ENCODE peak calls at places on chromosome 1, in seven cellular contexts. L is mesendoderm, R is IMR-90, I is H1, W is neuronal stem cell, O is mesenchymal stem cell, Z is H9. V is an unnamed sample.

GRCh38 chr1:156464335-156464734 is 36.2 kb downstream of the MEF2D start:
- DNase-seq in L (no peak), R (peak; percentile 34), I (no peak), W (no peak), O (no peak), Z (no peak), V (no peak)

GRCh38 chr1:156115514-156116374 is 1.2 kb downstream of the LMNA start:
- DNase-seq in L (peak; percentile 81), R (peak; percentile 65), I (no peak), W (no peak), O (peak; percentile 69), Z (peak; percentile 68), V (peak; percentile 59)

GRCh38 chr1:6497215-6497866 is 5.9 kb upstream of the PLEKHG5 start:
- DNase-seq in L (peak; percentile 70), R (no peak), I (no peak), W (peak; percentile 71), O (peak; percentile 52), Z (peak; percentile 71), V (peak; percentile 75)

GRCh38 chr1:205360166-205360565 is 3.4 kb upstream of the KLHDC8A start:
- DNase-seq in L (no peak), R (no peak), I (no peak), W (peak; percentile 73), O (no peak), Z (no peak), V (no peak)

GRCh38 chr1:54543729-54544496 is 4.1 kb upstream of the ACOT11 start:
- DNase-seq in L (no peak), R (peak; percentile 84), I (no peak), W (no peak), O (peak; percentile 72), Z (no peak), V (peak; percentile 55)

GRCh38 chr1:157944666-157945280 is 48.7 kb upstream of the KIRREL1 start:
- DNase-seq in L (no peak), R (no peak), I (no peak), W (no peak), O (no peak), Z (no peak), V (no peak)

GRCh38 chr1:179230251-179230650 is 774 bp upstream of the ABL2 start:
- DNase-seq in L (no peak), R (peak; percentile 86), I (no peak), W (no peak), O (peak; percentile 75), Z (no peak), V (no peak)

GRCh38 chr1:99619583-99619982 is 26.3 kb upstream of the PALMD start:
- DNase-seq in L (no peak), R (no peak), I (no peak), W (no peak), O (no peak), Z (no peak), V (no peak)

GRCh38 chr1:203045821-203046594 is 19.7 kb downstream of the PPFIA4 start:
- DNase-seq in L (no peak), R (peak; percentile 35), I (no peak), W (no peak), O (no peak), Z (no peak), V (no peak)

GRCh38 chr1:84571150-84571535 is 3.1 kb downstream of the CTBS start:
- DNase-seq in L (no peak), R (peak; percentile 51), I (no peak), W (no peak), O (peak; percentile 20), Z (no peak), V (no peak)

GRCh38 chr1:112092656-112093371 is 103.3 kb upstream of the KCND3 start:
- DNase-seq in L (peak; percentile 58), R (no peak), I (no peak), W (no peak), O (no peak), Z (peak; percentile 32), V (no peak)
- H4K8ac ChIP-seq in L (no peak overlapping the region), R (no peak overlapping the region), I (no peak overlapping the region), W (no peak overlapping the region), O (no peak overlapping the region), Z (no peak overlapping the region), V (no peak overlapping the region)

GRCh38 chr1:9671377-9672140 is 20.0 kb downstream of the PIK3CD start:
- DNase-seq in L (no peak), R (peak; percentile 84), I (no peak), W (no peak), O (no peak), Z (no peak), V (no peak)
- H3K9ac ChIP-seq in L (no peak overlapping the region), R (no peak overlapping the region), I (no peak overlapping the region), W (no peak overlapping the region), O (no peak overlapping the region), Z (no peak overlapping the region), V (no peak overlapping the region)

GRCh38 chr1:184791199-184791935 is 36.7 kb upstream of the EDEM3 start:
- DNase-seq in L (no peak), R (peak; percentile 77), I (no peak), W (no peak), O (peak; percentile 66), Z (no peak), V (no peak)
- H3K4me1 ChIP-seq in L (no peaks in the 10 kb centered on the region), R (peaks cover 9% of the 10 kb centered on the region), I (no peaks in the 10 kb centered on the region), W (no peaks in the 10 kb centered on the region), O (peaks cover 5% of the 10 kb centered on the region), Z (no peaks in the 10 kb centered on the region), V (peaks cover 3% of the 10 kb centered on the region)

DNA sequence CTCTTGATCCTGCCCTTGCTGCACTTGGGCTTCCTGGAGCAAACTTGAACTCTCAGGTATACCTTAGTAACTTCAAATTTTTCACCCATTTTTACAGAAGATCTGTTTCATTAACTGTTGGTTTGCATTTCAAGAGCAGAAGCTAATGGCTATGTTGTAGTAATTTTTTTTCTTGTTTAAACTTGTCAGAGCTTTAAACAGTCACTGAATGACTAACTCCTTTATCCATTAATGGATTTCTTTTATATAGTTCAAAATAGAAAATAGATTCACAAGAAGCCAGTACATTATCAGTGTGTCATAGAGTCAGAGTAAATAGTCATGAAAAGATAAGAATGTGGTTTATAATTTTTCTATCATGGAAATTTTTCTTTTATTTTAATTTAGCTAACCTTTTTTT is 13.6 kb downstream of the SRSF11 start:
- DNase-seq in L (no peak), R (no peak), I (no peak), W (no peak), O (no peak), Z (no peak), V (no peak)
- H4K8ac ChIP-seq in L (no peak overlapping the region), R (no peak overlapping the region), I (no peak overlapping the region), W (no peak overlapping the region), O (no peak overlapping the region), Z (no peak overlapping the region), V (no peak overlapping the region)

GRCh38 chr1:9249263-9249533 is 14.6 kb downstream of the H6PD start:
- DNase-seq in L (no peak), R (no peak), I (no peak), W (no peak), O (no peak), Z (no peak), V (no peak)

GRCh38 chr1:9248341-9249262 is 14.0 kb downstream of the H6PD start:
- DNase-seq in L (no peak), R (no peak), I (no peak), W (no peak), O (no peak), Z (no peak), V (no peak)

GRCh38 chr1:9250586-9251381 is 16.2 kb downstream of the H6PD start:
- DNase-seq in L (no peak), R (peak; percentile 21), I (no peak), W (no peak), O (no peak), Z (no peak), V (no peak)

GRCh38 chr1:9250336-9250585 is 15.7 kb downstream of the H6PD start:
- DNase-seq in L (no peak), R (no peak), I (no peak), W (no peak), O (no peak), Z (no peak), V (no peak)

DNA sequence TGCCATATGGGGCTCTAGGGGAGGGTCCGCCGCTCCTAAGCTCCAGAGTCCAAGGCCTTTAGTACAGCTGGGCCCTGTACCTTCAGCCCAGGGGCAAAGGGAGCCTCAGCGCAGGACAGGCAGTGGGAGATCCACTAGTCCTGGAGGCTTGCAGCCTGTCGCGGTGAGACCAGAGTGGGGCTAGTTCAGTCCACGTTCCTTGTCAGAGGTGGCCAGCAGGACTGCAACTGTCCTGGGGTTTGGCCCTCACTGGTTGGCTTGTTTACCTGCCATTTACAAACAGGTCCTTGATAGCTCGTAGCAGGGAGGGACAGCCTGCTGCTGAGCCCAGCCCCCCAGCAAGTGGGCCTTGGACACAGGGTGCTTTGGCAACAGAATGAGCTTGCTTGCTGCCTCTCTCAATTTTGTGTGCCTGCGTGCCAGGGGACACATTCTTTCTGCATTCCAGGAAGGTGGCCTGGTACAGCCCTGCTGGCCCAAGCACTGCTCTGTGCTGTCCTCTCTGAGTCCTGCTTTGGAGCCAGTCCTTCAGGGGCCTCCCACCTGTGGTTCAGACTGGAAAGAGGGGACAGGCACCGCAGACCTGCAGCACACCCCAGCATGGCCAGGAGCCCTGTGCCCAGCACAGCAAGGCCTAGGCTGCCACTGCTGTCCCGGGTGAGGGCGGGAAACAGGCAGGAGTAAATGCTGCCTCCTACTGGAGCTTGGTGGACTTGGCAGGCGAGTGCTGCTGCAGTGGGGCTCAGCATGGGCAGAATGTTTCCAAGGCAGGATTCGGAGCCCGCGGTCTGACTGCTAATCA is 15.2 kb downstream of the H6PD start:
- DNase-seq in L (peak; percentile 80), R (peak; percentile 44), I (no peak), W (peak; percentile 29), O (no peak), Z (peak; percentile 87), V (peak; percentile 52)
- H3K9ac ChIP-seq in L (no peak overlapping the region), R (no peak overlapping the region), I (peak overlapping the region; percentile 8), W (no peak overlapping the region), O (peak overlapping the region; percentile 18), Z (peak overlapping the region; percentile 10), V (no peak overlapping the region)

GRCh38 chr1:221994939-221995338 is 253.1 kb upstream of the DUSP10 start:
- DNase-seq in L (no peak), R (peak; percentile 97), I (no peak), W (no peak), O (peak; percentile 61), Z (no peak), V (no peak)
- H3K4me1 ChIP-seq in L (no peaks in the 10 kb centered on the region), R (peaks cover 32% of the 10 kb centered on the region), I (no peaks in the 10 kb centered on the region), W (no peaks in the 10 kb centered on the region), O (peaks cover 3% of the 10 kb centered on the region), Z (no peaks in the 10 kb centered on the region), V (no peaks in the 10 kb centered on the region)